ENCODE peak calls at places on chromosome 13, in seven cellular contexts. L, A, P, O, Q, W and J are unnamed samples.

GRCh38 chr13:90454002-90454636 is 893.4 kb upstream of the MIR17HG start:
- DNase-seq in Q (no peak), P (no peak), A (no peak), W (no peak), O (no peak), L (no peak), J (no peak)

GRCh38 chr13:51020600-51020999 is 90.5 kb downstream of the C13orf42 start:
- DNase-seq in A (no peak), Q (no peak), W (peak), L (no peak), O (no peak), P (no peak), J (no peak)

GRCh38 chr13:95236774-95237173 is 64.5 kb downstream of the ABCC4 start:
- DNase-seq in A (no peak), W (no peak), Q (no peak), P (no peak), L (no peak), O (no peak), J (no peak)

GRCh38 chr13:73300718-73301425 is 242.1 kb downstream of the KLF5 start:
- DNase-seq in L (no peak), O (no peak), W (no peak), P (no peak), A (no peak), Q (no peak), J (no peak)

GRCh38 chr13:21218351-21219043 is 42.0 kb downstream of the MRPL57 start:
- DNase-seq in O (no peak), A (no peak), Q (no peak), P (no peak), W (peak), L (no peak), J (no peak)

GRCh38 chr13:114082849-114083645 is 49.4 kb downstream of the RASA3 start:
- DNase-seq in O (no peak), Q (no peak), L (no peak), A (no peak), W (no peak), P (no peak), J (no peak)

GRCh38 chr13:73341748-73342147 is 282.9 kb downstream of the KLF5 start:
- DNase-seq in A (no peak), O (no peak), W (no peak), L (no peak), P (no peak), Q (no peak), J (no peak)

GRCh38 chr13:44347301-44347700 is 26.3 kb upstream of the SERP2 start:
- DNase-seq in O (no peak), L (no peak), P (no peak), A (no peak), Q (no peak), W (no peak), J (no peak)

GRCh38 chr13:114025432-114026127 is 51.7 kb upstream of the C13orf46 start:
- DNase-seq in W (no peak), O (no peak), L (peak), Q (no peak), A (peak), P (no peak), J (no peak)

GRCh38 chr13:51589793-51590192 is 5.5 kb downstream of the WDFY2 start:
- DNase-seq in O (no peak), W (no peak), P (no peak), L (no peak), Q (no peak), A (no peak), J (no peak)

GRCh38 chr13:105345116-105345515 is 1190.3 kb downstream of the EFNB2 start:
- DNase-seq in P (no peak), A (no peak), Q (no peak), W (no peak), O (no peak), L (no peak), J (no peak)

GRCh38 chr13:105774739-105775460 is 760.6 kb downstream of the EFNB2 start:
- DNase-seq in A (no peak), W (no peak), P (no peak), Q (no peak), L (no peak), O (no peak), J (no peak)

GRCh38 chr13:45500492-45501174 is 35.9 kb downstream of the COG3 start:
- DNase-seq in O (no peak), Q (no peak), W (no peak), P (no peak), L (no peak), A (peak), J (no peak)

GRCh38 chr13:21934309-21934708 is 263.4 kb downstream of the FGF9 start:
- DNase-seq in Q (no peak), A (no peak), O (no peak), L (no peak), W (no peak), P (no peak), J (no peak)

GRCh38 chr13:30569901-30570576 is 47.7 kb upstream of the USPL1 start:
- DNase-seq in A (peak), O (no peak), P (peak), L (no peak), W (no peak), Q (no peak), J (no peak)

GRCh38 chr13:25886438-25887214 is 165.2 kb downstream of the SHISA2 start:
- DNase-seq in P (no peak), W (no peak), L (no peak), O (no peak), Q (no peak), A (peak), J (no peak)

GRCh38 chr13:85261757-85262346 is 537.4 kb downstream of the SLITRK6 start:
- DNase-seq in L (no peak), A (no peak), P (no peak), O (no peak), Q (no peak), W (no peak), J (no peak)

GRCh38 chr13:39148513-39148961 is 110.3 kb downstream of the NHLRC3 start:
- DNase-seq in W (no peak), O (no peak), Q (no peak), P (no peak), A (peak), L (no peak), J (peak)

GRCh38 chr13:108705031-108705430 is 75.6 kb downstream of the MYO16 start:
- DNase-seq in Q (no peak), O (no peak), P (no peak), W (no peak), A (no peak), L (no peak), J (no peak)

GRCh38 chr13:39282400-39282972 is 244.2 kb downstream of the NHLRC3 start:
- DNase-seq in Q (no peak), A (no peak), O (no peak), P (no peak), L (no peak), W (no peak), J (no peak)

GRCh38 chr13:38602261-38602660 is 84.6 kb upstream of the FREM2 start:
- DNase-seq in Q (no peak), A (no peak), O (no peak), P (no peak), W (no peak), L (no peak), J (no peak)

GRCh38 chr13:80036845-80037504 is 304.0 kb downstream of the SPRY2 start:
- DNase-seq in A (no peak), W (no peak), Q (no peak), P (no peak), O (no peak), L (no peak), J (no peak)

GRCh38 chr13:94825507-94825906 is 113.2 kb upstream of the SOX21 start:
- DNase-seq in Q (peak), P (peak), A (peak), O (no peak), L (peak), W (no peak), J (no peak)

GRCh38 chr13:94305463-94305862 is 174.0 kb downstream of the DCT start:
- DNase-seq in W (no peak), L (no peak), Q (no peak), O (no peak), P (no peak), A (peak), J (no peak)

GRCh38 chr13:40682449-40683240 is 16.2 kb upstream of the FOXO1 start:
- DNase-seq in Q (no peak), O (no peak), A (no peak), L (no peak), W (no peak), P (no peak), J (peak)

GRCh38 chr13:75787249-75787940 is 151.3 kb downstream of the LMO7 start:
- DNase-seq in L (no peak), P (no peak), Q (no peak), O (no peak), W (no peak), A (no peak), J (no peak)

GRCh38 chr13:94382520-94382919 is 97.0 kb downstream of the DCT start:
- DNase-seq in O (no peak), A (no peak), P (no peak), W (no peak), L (no peak), Q (no peak), J (no peak)

GRCh38 chr13:104385409-104385808 is 1319.2 kb upstream of the SLC10A2 start:
- DNase-seq in L (no peak), P (no peak), O (no peak), W (no peak), A (no peak), Q (no peak), J (no peak)

GRCh38 chr13:47112205-47112896 is 215.5 kb upstream of the HTR2A start:
- DNase-seq in O (no peak), Q (no peak), L (no peak), P (no peak), A (no peak), W (no peak), J (no peak)

GRCh38 chr13:47233734-47234133 is 336.9 kb upstream of the HTR2A start:
- DNase-seq in P (no peak), O (no peak), L (no peak), Q (no peak), W (no peak), A (no peak), J (no peak)

GRCh38 chr13:109468123-109468522 is 318.3 kb downstream of the IRS2 start:
- DNase-seq in Q (no peak), O (no peak), L (no peak), A (no peak), W (no peak), P (no peak), J (no peak)